ENCODE peak calls at places on chromosomes 5 and 9, in eight cellular contexts. One of them, this sample, is unnamed.

GRCh38 chr9:124782661-124783574 is 6.0 kb downstream of the OLFML2A start:
- DNase-seq in OCI-LY7: no peak
- DNase-seq in HCT116: no peak
- DNase-seq in SK-N-SH: no peak
- DNase-seq in GM23338: no peak
- DNase-seq in MM.1S: no peak
- DNase-seq in neural progenitor cell: no peak
- DNase-seq in hepatocyte: no peak
- DNase-seq in this sample: no peak

GRCh38 chr9:127877566-127877998 is at the start of gene AK1:
- DNase-seq in MM.1S: no peak
- DNase-seq in OCI-LY7: no peak
- DNase-seq in GM23338: peak
- DNase-seq in neural progenitor cell: peak
- DNase-seq in SK-N-SH: peak
- DNase-seq in hepatocyte: peak
- DNase-seq in HCT116: no peak
- DNase-seq in this sample: peak

GRCh38 chr5:54457094-54457531 is 1.6 kb downstream of the HSPB3 start:
- DNase-seq in SK-N-SH: no peak
- DNase-seq in hepatocyte: peak
- DNase-seq in MM.1S: no peak
- DNase-seq in neural progenitor cell: no peak
- DNase-seq in OCI-LY7: no peak
- DNase-seq in HCT116: no peak
- DNase-seq in GM23338: peak
- DNase-seq in this sample: no peak

GRCh38 chr5:76341935-76342334 is 61.1 kb upstream of the IQGAP2 start:
- DNase-seq in OCI-LY7: peak
- DNase-seq in neural progenitor cell: no peak
- DNase-seq in hepatocyte: no peak
- DNase-seq in MM.1S: no peak
- DNase-seq in SK-N-SH: no peak
- DNase-seq in GM23338: no peak
- DNase-seq in HCT116: no peak
- DNase-seq in this sample: no peak

GRCh38 chr9:91958179-91958578 is 8.2 kb upstream of the ROR2 start:
- DNase-seq in hepatocyte: no peak
- DNase-seq in neural progenitor cell: no peak
- DNase-seq in SK-N-SH: no peak
- DNase-seq in MM.1S: no peak
- DNase-seq in HCT116: no peak
- DNase-seq in OCI-LY7: no peak
- DNase-seq in GM23338: no peak
- DNase-seq in this sample: no peak

GRCh38 chr9:92245005-92245797 is 48.3 kb downstream of the IARS1 start:
- DNase-seq in neural progenitor cell: no peak
- DNase-seq in HCT116: no peak
- DNase-seq in MM.1S: no peak
- DNase-seq in SK-N-SH: no peak
- DNase-seq in OCI-LY7: no peak
- DNase-seq in hepatocyte: no peak
- DNase-seq in GM23338: no peak
- DNase-seq in this sample: peak

GRCh38 chr9:105438136-105438839 is 9.5 kb upstream of the FSD1L start:
- DNase-seq in neural progenitor cell: no peak
- DNase-seq in MM.1S: no peak
- DNase-seq in GM23338: no peak
- DNase-seq in HCT116: no peak
- DNase-seq in OCI-LY7: no peak
- DNase-seq in hepatocyte: no peak
- DNase-seq in SK-N-SH: no peak
- DNase-seq in this sample: no peak

GRCh38 chr5:5063533-5063953 is 76.6 kb upstream of the ADAMTS16 start:
- DNase-seq in neural progenitor cell: peak
- DNase-seq in GM23338: peak
- DNase-seq in SK-N-SH: peak
- DNase-seq in HCT116: no peak
- DNase-seq in OCI-LY7: no peak
- DNase-seq in hepatocyte: no peak
- DNase-seq in MM.1S: no peak
- DNase-seq in this sample: no peak

GRCh38 chr5:10354048-10354872 is 765 bp downstream of the MARCHF6 start:
- DNase-seq in GM23338: peak
- DNase-seq in hepatocyte: peak
- DNase-seq in SK-N-SH: no peak
- DNase-seq in MM.1S: peak
- DNase-seq in OCI-LY7: peak
- DNase-seq in neural progenitor cell: peak
- DNase-seq in HCT116: no peak
- DNase-seq in this sample: peak

GRCh38 chr9:5688109-5688508 is 59.2 kb downstream of the RIC1 start:
- DNase-seq in HCT116: no peak
- DNase-seq in SK-N-SH: no peak
- DNase-seq in OCI-LY7: no peak
- DNase-seq in GM23338: no peak
- DNase-seq in hepatocyte: no peak
- DNase-seq in MM.1S: no peak
- DNase-seq in neural progenitor cell: no peak
- DNase-seq in this sample: peak

GRCh38 chr9:137832830-137833590 is 44.6 kb upstream of the CACNA1B start:
- DNase-seq in GM23338: no peak
- DNase-seq in SK-N-SH: no peak
- DNase-seq in neural progenitor cell: no peak
- DNase-seq in HCT116: no peak
- DNase-seq in OCI-LY7: no peak
- DNase-seq in MM.1S: no peak
- DNase-seq in hepatocyte: peak
- DNase-seq in this sample: no peak

GRCh38 chr5:139381837-139382361 is 1.2 kb downstream of the SLC23A1 start:
- DNase-seq in SK-N-SH: no peak
- DNase-seq in MM.1S: no peak
- DNase-seq in GM23338: no peak
- DNase-seq in HCT116: no peak
- DNase-seq in hepatocyte: no peak
- DNase-seq in neural progenitor cell: no peak
- DNase-seq in OCI-LY7: no peak
- DNase-seq in this sample: no peak

GRCh38 chr9:126777733-126778132 is 27.1 kb upstream of the ZBTB43 start:
- DNase-seq in neural progenitor cell: peak
- DNase-seq in MM.1S: no peak
- DNase-seq in HCT116: no peak
- DNase-seq in OCI-LY7: no peak
- DNase-seq in hepatocyte: peak
- DNase-seq in SK-N-SH: no peak
- DNase-seq in GM23338: peak
- DNase-seq in this sample: peak

GRCh38 chr9:120711841-120712538 is 2.3 kb downstream of the MEGF9 start:
- DNase-seq in GM23338: no peak
- DNase-seq in OCI-LY7: no peak
- DNase-seq in hepatocyte: no peak
- DNase-seq in MM.1S: no peak
- DNase-seq in neural progenitor cell: no peak
- DNase-seq in SK-N-SH: no peak
- DNase-seq in HCT116: no peak
- DNase-seq in this sample: peak

GRCh38 chr9:135971892-135972291 is 10.7 kb upstream of the UBAC1 start:
- DNase-seq in MM.1S: peak
- DNase-seq in GM23338: peak
- DNase-seq in HCT116: peak
- DNase-seq in neural progenitor cell: peak
- DNase-seq in OCI-LY7: peak
- DNase-seq in SK-N-SH: no peak
- DNase-seq in hepatocyte: peak
- DNase-seq in this sample: peak

GRCh38 chr5:125023673-125024072 is 277.2 kb upstream of the ZNF608 start:
- DNase-seq in MM.1S: no peak
- DNase-seq in neural progenitor cell: no peak
- DNase-seq in OCI-LY7: no peak
- DNase-seq in HCT116: no peak
- DNase-seq in GM23338: no peak
- DNase-seq in SK-N-SH: no peak
- DNase-seq in hepatocyte: no peak
- DNase-seq in this sample: peak

DNA sequence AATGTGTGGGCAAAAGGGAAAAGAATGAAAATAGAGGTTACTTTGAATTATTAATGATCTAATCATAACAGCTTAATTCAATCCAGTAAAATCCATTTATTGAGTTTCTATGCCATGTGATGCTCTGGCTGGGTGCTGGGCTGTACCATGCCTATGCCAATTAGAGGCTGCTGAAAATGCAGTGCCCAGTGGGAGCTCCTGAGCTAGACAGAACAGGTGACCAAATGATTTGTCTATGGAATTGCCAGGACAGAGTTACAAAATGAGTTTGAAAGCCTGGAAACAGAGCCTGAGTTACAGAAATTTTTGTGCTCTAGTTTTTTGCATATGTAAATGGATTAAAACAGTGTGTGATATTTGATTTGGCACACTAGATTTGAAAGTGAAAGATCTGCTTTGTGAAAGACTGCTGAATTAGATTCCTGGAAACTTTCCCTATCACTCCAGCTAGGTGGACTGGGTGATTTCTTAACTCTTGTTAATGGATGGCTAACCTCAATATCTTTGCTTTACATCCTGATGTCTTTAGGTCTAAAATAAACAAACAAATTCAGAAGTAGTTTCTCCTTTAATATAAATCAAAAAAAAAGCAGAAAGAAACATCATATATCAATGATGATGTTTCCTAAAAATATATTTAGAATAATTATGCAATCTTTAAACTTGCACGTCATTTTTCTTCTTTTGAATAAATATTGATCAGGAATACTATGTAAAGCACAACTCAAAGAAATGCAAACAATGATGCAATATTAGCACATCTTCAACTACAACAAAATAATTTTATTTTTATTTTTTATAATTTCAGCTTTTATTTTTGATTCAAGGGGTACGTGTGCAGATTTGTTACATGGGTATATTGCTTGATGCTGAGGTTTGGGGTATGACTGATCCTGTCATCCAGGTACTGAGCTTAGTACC is 194.8 kb upstream of the FBXL7 start:
- DNase-seq in hepatocyte: no peak
- DNase-seq in OCI-LY7: no peak
- DNase-seq in neural progenitor cell: no peak
- DNase-seq in HCT116: no peak
- DNase-seq in MM.1S: no peak
- DNase-seq in SK-N-SH: peak
- DNase-seq in GM23338: no peak
- DNase-seq in this sample: no peak
- TF ChIP-seq EZH2phosphoT487 in hepatocyte: no peak
- TF ChIP-seq EZH2phosphoT487 in OCI-LY7: no peak
- TF ChIP-seq EZH2phosphoT487 in neural progenitor cell: no peak
- TF ChIP-seq EZH2phosphoT487 in HCT116: no peak
- TF ChIP-seq EZH2phosphoT487 in MM.1S: no peak
- TF ChIP-seq EZH2phosphoT487 in SK-N-SH: no peak
- TF ChIP-seq EZH2phosphoT487 in GM23338: no peak
- TF ChIP-seq EZH2phosphoT487 in this sample: no peak

GRCh38 chr5:103340717-103341397 is 82.3 kb downstream of the MACIR start:
- DNase-seq in GM23338: no peak
- DNase-seq in HCT116: no peak
- DNase-seq in OCI-LY7: no peak
- DNase-seq in SK-N-SH: no peak
- DNase-seq in MM.1S: peak
- DNase-seq in hepatocyte: no peak
- DNase-seq in neural progenitor cell: no peak
- DNase-seq in this sample: peak
- TF ChIP-seq CTCF in GM23338: no peak
- TF ChIP-seq CTCF in HCT116: no peak
- TF ChIP-seq CTCF in OCI-LY7: no peak
- TF ChIP-seq CTCF in SK-N-SH: no peak
- TF ChIP-seq CTCF in MM.1S: no peak
- TF ChIP-seq CTCF in hepatocyte: no peak
- TF ChIP-seq CTCF in neural progenitor cell: no peak
- TF ChIP-seq CTCF in this sample: no peak

DNA sequence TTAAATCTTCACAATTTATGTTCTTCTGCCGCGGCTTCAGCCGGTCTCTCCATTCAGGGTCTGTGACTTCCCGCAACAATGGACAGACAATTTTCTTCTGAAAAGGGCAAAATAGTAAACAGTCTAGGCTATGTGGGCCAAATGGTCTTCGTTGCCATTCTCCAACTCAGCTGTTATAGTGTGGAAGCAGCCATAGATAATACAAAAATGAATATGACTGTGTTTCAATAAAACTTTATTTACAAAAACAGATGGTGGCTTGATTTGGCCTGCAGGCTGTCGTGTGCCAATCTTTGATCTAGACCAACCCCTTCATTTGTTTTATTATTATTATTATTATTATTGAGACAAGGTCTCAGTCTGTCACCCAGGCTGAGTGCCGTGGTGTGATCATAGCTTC is 28.1 kb downstream of the ATOX1 start:
- DNase-seq in MM.1S: no peak
- DNase-seq in SK-N-SH: no peak
- DNase-seq in HCT116: no peak
- DNase-seq in neural progenitor cell: no peak
- DNase-seq in hepatocyte: no peak
- DNase-seq in GM23338: no peak
- DNase-seq in OCI-LY7: no peak
- DNase-seq in this sample: no peak
- TF ChIP-seq EZH2phosphoT487 in MM.1S: no peak
- TF ChIP-seq EZH2phosphoT487 in SK-N-SH: no peak
- TF ChIP-seq EZH2phosphoT487 in HCT116: no peak
- TF ChIP-seq EZH2phosphoT487 in neural progenitor cell: no peak
- TF ChIP-seq EZH2phosphoT487 in hepatocyte: no peak
- TF ChIP-seq EZH2phosphoT487 in GM23338: no peak
- TF ChIP-seq EZH2phosphoT487 in OCI-LY7: no peak
- TF ChIP-seq EZH2phosphoT487 in this sample: no peak

DNA sequence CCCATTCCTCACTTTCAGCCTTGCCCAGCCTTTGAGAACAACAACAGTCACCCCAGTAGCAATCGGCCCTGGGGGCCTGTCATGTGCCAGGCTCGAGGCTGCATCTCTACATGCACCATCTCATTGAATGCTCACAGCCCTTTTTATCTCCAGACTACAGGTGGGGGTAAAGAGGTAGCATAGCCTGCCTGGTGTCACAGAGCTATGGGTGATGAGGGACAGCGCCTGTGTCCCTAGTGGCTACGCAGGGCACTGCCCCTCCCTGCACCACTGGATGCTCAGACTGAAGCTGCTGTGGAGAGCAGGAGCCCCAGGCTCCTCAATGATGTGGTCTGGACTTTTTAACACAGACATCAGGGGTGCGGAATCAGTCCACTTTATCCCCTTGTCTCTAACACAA is 2.8 kb downstream of the CAMK2A start:
- DNase-seq in MM.1S: peak
- DNase-seq in SK-N-SH: peak
- DNase-seq in hepatocyte: peak
- DNase-seq in GM23338: peak
- DNase-seq in HCT116: peak
- DNase-seq in neural progenitor cell: peak
- DNase-seq in OCI-LY7: peak
- DNase-seq in this sample: peak
- TF ChIP-seq CTCF in MM.1S: peak
- TF ChIP-seq CTCF in SK-N-SH: peak
- TF ChIP-seq CTCF in hepatocyte: peak
- TF ChIP-seq CTCF in GM23338: peak
- TF ChIP-seq CTCF in HCT116: peak
- TF ChIP-seq CTCF in neural progenitor cell: peak
- TF ChIP-seq CTCF in OCI-LY7: no peak
- TF ChIP-seq CTCF in this sample: peak

DNA sequence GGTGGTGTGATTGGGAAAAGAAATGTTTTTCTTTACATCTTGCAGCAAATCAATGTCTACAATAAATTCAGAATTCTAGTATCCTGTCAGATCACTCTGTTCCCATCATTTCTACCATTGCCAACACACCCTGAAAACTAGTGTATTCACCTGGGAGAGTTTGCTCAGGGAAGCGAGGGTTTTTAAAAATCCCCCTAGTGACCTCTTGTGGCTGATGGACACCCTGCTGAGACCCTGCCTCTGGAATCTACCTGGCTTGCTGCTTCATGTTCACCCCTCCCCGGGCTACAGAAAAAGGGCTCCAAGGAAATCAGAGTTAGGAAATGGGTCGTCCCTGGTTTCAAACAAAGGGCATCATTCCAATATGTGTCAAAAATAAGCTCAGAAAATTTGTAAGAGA is 21.4 kb upstream of the ALDOB start:
- DNase-seq in hepatocyte: no peak
- DNase-seq in OCI-LY7: peak
- DNase-seq in SK-N-SH: no peak
- DNase-seq in neural progenitor cell: peak
- DNase-seq in MM.1S: no peak
- DNase-seq in GM23338: peak
- DNase-seq in HCT116: no peak
- DNase-seq in this sample: no peak
- TF ChIP-seq EZH2phosphoT487 in hepatocyte: no peak
- TF ChIP-seq EZH2phosphoT487 in OCI-LY7: no peak
- TF ChIP-seq EZH2phosphoT487 in SK-N-SH: no peak
- TF ChIP-seq EZH2phosphoT487 in neural progenitor cell: no peak
- TF ChIP-seq EZH2phosphoT487 in MM.1S: no peak
- TF ChIP-seq EZH2phosphoT487 in GM23338: no peak
- TF ChIP-seq EZH2phosphoT487 in HCT116: no peak
- TF ChIP-seq EZH2phosphoT487 in this sample: no peak

This sample was measured in PC-3.